ENCODE peak calls at places on chromosome 10, in seven cellular contexts. One of them, this sample, is unnamed.

GRCh38 chr10:113264333-113265131 is 288.3 kb upstream of the HABP2 start:
- DNase-seq in kidney: no peak
- DNase-seq in GM13976: no peak
- DNase-seq in lower lobe of right lung: no peak
- DNase-seq in Panc1: no peak
- DNase-seq in OCI-LY7: no peak
- DNase-seq in fibroblast of pulmonary artery: no peak
- DNase-seq in this sample: no peak

GRCh38 chr10:63286340-63286739 is 153.2 kb downstream of the NRBF2 start:
- DNase-seq in kidney: no peak
- DNase-seq in GM13976: no peak
- DNase-seq in lower lobe of right lung: no peak
- DNase-seq in Panc1: no peak
- DNase-seq in OCI-LY7: no peak
- DNase-seq in fibroblast of pulmonary artery: no peak
- DNase-seq in this sample: peak; percentile 11

GRCh38 chr10:34380816-34381215 is 434.3 kb downstream of the PARD3 start:
- DNase-seq in kidney: no peak
- DNase-seq in GM13976: no peak
- DNase-seq in lower lobe of right lung: no peak
- DNase-seq in Panc1: no peak
- DNase-seq in OCI-LY7: no peak
- DNase-seq in fibroblast of pulmonary artery: no peak
- DNase-seq in this sample: no peak

GRCh38 chr10:60564475-60564874 is 174.8 kb upstream of the ANK3 start:
- DNase-seq in kidney: no peak
- DNase-seq in GM13976: no peak
- DNase-seq in lower lobe of right lung: no peak
- DNase-seq in Panc1: no peak
- DNase-seq in OCI-LY7: no peak
- DNase-seq in fibroblast of pulmonary artery: no peak
- DNase-seq in this sample: no peak

GRCh38 chr10:89389254-89389653 is 3.2 kb upstream of the IFIT1 start:
- DNase-seq in kidney: no peak
- DNase-seq in GM13976: peak; percentile 32
- DNase-seq in lower lobe of right lung: no peak
- DNase-seq in Panc1: no peak
- DNase-seq in OCI-LY7: peak; percentile 27
- DNase-seq in fibroblast of pulmonary artery: peak; percentile 70
- DNase-seq in this sample: peak; percentile 11

GRCh38 chr10:86354761-86355540 is 11.6 kb downstream of the GRID1 start:
- DNase-seq in kidney: peak; percentile 32
- DNase-seq in GM13976: no peak
- DNase-seq in lower lobe of right lung: peak; percentile 64
- DNase-seq in Panc1: no peak
- DNase-seq in OCI-LY7: no peak
- DNase-seq in fibroblast of pulmonary artery: no peak
- DNase-seq in this sample: no peak

GRCh38 chr10:131865223-131865917 is 35.4 kb upstream of the PPP2R2D start:
- DNase-seq in kidney: peak; percentile 41
- DNase-seq in GM13976: no peak
- DNase-seq in lower lobe of right lung: no peak
- DNase-seq in Panc1: no peak
- DNase-seq in OCI-LY7: no peak
- DNase-seq in fibroblast of pulmonary artery: no peak
- DNase-seq in this sample: no peak

GRCh38 chr10:21727452-21728168 is 193.6 kb downstream of the MLLT10 start:
- DNase-seq in kidney: no peak
- DNase-seq in GM13976: no peak
- DNase-seq in lower lobe of right lung: no peak
- DNase-seq in Panc1: no peak
- DNase-seq in OCI-LY7: no peak
- DNase-seq in fibroblast of pulmonary artery: no peak
- DNase-seq in this sample: no peak

GRCh38 chr10:131816157-131816775 is 84.5 kb upstream of the PPP2R2D start:
- DNase-seq in kidney: peak; percentile 56
- DNase-seq in GM13976: no peak
- DNase-seq in lower lobe of right lung: no peak
- DNase-seq in Panc1: no peak
- DNase-seq in OCI-LY7: no peak
- DNase-seq in fibroblast of pulmonary artery: no peak
- DNase-seq in this sample: no peak

GRCh38 chr10:7702288-7702812 is 766 bp upstream of the ITIH2 start:
- DNase-seq in kidney: no peak
- DNase-seq in GM13976: no peak
- DNase-seq in lower lobe of right lung: no peak
- DNase-seq in Panc1: no peak
- DNase-seq in OCI-LY7: no peak
- DNase-seq in fibroblast of pulmonary artery: no peak
- DNase-seq in this sample: no peak

GRCh38 chr10:49550563-49550962 is 11.6 kb upstream of the ERCC6 start:
- DNase-seq in kidney: no peak
- DNase-seq in GM13976: no peak
- DNase-seq in lower lobe of right lung: no peak
- DNase-seq in Panc1: no peak
- DNase-seq in OCI-LY7: no peak
- DNase-seq in fibroblast of pulmonary artery: peak; percentile 77
- DNase-seq in this sample: no peak

GRCh38 chr10:32982293-32982709 is 24.3 kb upstream of the ITGB1 start:
- DNase-seq in kidney: no peak
- DNase-seq in GM13976: no peak
- DNase-seq in lower lobe of right lung: no peak
- DNase-seq in Panc1: no peak
- DNase-seq in OCI-LY7: no peak
- DNase-seq in fibroblast of pulmonary artery: peak; percentile 83
- DNase-seq in this sample: no peak

GRCh38 chr10:48235501-48235900 is 39.0 kb downstream of the FRMPD2 start:
- DNase-seq in kidney: no peak
- DNase-seq in GM13976: no peak
- DNase-seq in lower lobe of right lung: no peak
- DNase-seq in Panc1: no peak
- DNase-seq in OCI-LY7: no peak
- DNase-seq in fibroblast of pulmonary artery: no peak
- DNase-seq in this sample: no peak

GRCh38 chr10:102645388-102645740 is 1.1 kb downstream of the TRIM8 start:
- DNase-seq in kidney: peak; percentile 94
- DNase-seq in GM13976: no peak
- DNase-seq in lower lobe of right lung: peak; percentile 89
- DNase-seq in Panc1: peak; percentile 43
- DNase-seq in OCI-LY7: peak; percentile 67
- DNase-seq in fibroblast of pulmonary artery: peak; percentile 57
- DNase-seq in this sample: no peak

GRCh38 chr10:36759111-36759805 is 366.1 kb upstream of the ANKRD30A start:
- DNase-seq in kidney: no peak
- DNase-seq in GM13976: no peak
- DNase-seq in lower lobe of right lung: no peak
- DNase-seq in Panc1: peak; percentile 28
- DNase-seq in OCI-LY7: no peak
- DNase-seq in fibroblast of pulmonary artery: peak; percentile 73
- DNase-seq in this sample: no peak

GRCh38 chr10:103238506-103239252 is 7.0 kb upstream of the RPEL1 start:
- DNase-seq in kidney: peak; percentile 67
- DNase-seq in GM13976: no peak
- DNase-seq in lower lobe of right lung: peak; percentile 52
- DNase-seq in Panc1: no peak
- DNase-seq in OCI-LY7: no peak
- DNase-seq in fibroblast of pulmonary artery: peak; percentile 81
- DNase-seq in this sample: no peak

GRCh38 chr10:58981051-58981450 is 195.4 kb upstream of the PHYHIPL start:
- DNase-seq in kidney: no peak
- DNase-seq in GM13976: no peak
- DNase-seq in lower lobe of right lung: no peak
- DNase-seq in Panc1: no peak
- DNase-seq in OCI-LY7: no peak
- DNase-seq in fibroblast of pulmonary artery: no peak
- DNase-seq in this sample: no peak

GRCh38 chr10:126880926-126881325 is 24.3 kb upstream of the DOCK1 start:
- DNase-seq in kidney: no peak
- DNase-seq in GM13976: no peak
- DNase-seq in lower lobe of right lung: no peak
- DNase-seq in Panc1: no peak
- DNase-seq in OCI-LY7: no peak
- DNase-seq in fibroblast of pulmonary artery: no peak
- DNase-seq in this sample: no peak

GRCh38 chr10:782751-783648 is 93.5 kb upstream of the DIP2C start:
- DNase-seq in kidney: peak; percentile 61
- DNase-seq in GM13976: peak; percentile 28
- DNase-seq in lower lobe of right lung: no peak
- DNase-seq in Panc1: no peak
- DNase-seq in OCI-LY7: no peak
- DNase-seq in fibroblast of pulmonary artery: no peak
- DNase-seq in this sample: peak; percentile 22

GRCh38 chr10:32232378-32232777 is 114.6 kb downstream of the EPC1 start:
- DNase-seq in kidney: no peak
- DNase-seq in GM13976: no peak
- DNase-seq in lower lobe of right lung: no peak
- DNase-seq in Panc1: no peak
- DNase-seq in OCI-LY7: no peak
- DNase-seq in fibroblast of pulmonary artery: no peak
- DNase-seq in this sample: no peak

GRCh38 chr10:28387141-28387540 is 84.3 kb upstream of the MPP7 start:
- DNase-seq in kidney: no peak
- DNase-seq in GM13976: no peak
- DNase-seq in lower lobe of right lung: no peak
- DNase-seq in Panc1: no peak
- DNase-seq in OCI-LY7: no peak
- DNase-seq in fibroblast of pulmonary artery: no peak
- DNase-seq in this sample: no peak

DNA sequence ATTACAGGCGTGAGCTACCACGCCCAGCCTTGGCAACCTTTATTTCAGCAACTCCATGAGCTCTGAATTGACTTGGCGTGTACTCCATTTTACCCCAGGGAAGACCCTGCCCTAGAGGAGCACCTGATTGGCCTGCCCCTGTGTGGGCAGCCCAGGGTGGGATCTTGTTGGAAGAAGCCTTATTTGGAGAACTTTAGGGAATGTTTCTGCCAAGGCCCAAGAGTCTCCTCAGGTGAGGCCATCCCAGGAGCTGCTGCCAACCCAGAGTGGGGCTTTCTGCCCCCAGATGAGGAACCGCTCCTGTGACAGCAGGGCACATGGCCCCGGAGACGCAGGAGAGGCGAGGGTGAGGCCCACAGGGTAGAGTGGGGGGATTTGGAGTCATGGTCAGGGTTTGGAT is 42.0 kb downstream of the VWA2 start:
- DNase-seq in kidney: peak; percentile 32
- DNase-seq in GM13976: no peak
- DNase-seq in lower lobe of right lung: no peak
- DNase-seq in Panc1: no peak
- DNase-seq in OCI-LY7: no peak
- DNase-seq in fibroblast of pulmonary artery: no peak
- DNase-seq in this sample: no peak
- TF ChIP-seq CTCF in kidney: no peak
- TF ChIP-seq CTCF in GM13976: no peak
- TF ChIP-seq CTCF in lower lobe of right lung: no peak
- TF ChIP-seq CTCF in Panc1: no peak
- TF ChIP-seq CTCF in OCI-LY7: no peak
- TF ChIP-seq CTCF in fibroblast of pulmonary artery: no peak
- TF ChIP-seq CTCF in this sample: no peak

DNA sequence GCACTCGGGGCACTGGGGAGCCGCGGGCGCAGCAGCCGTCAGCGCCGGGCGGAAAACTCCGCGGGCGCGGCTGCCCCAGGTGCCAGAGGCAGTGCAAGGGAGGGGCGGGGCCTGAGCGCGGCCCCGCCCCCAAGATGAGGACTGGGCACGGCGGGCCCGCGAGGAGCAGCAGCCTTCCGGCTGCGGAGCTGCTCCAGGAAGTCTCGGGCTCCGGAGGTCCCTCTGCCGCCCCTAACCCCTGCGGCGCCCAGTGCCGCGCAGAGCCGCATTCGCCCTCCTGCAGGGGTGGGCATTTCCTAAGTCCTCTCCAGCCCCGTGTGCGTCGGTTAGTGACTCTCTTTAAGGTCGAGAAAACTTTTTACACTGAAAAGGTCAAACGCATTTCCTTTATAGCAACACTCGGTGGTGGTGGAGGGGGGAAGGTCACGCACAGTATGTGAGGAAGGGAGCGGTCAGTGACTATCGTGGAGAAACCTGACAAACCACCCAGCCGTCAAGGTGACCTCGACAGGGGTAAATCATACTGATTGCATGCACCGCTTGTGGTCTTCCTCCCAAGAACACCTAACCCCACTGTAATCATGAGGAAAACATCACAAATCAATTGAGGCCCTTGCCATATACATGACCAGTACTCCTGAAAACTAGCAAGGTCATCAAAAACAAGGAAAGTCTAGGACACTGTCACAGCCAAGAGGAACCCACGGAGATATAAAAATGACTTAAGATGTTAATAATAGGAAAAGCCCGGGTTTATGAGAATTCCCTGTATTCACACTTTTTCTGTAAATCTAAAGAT is at the start of gene ANXA11:
- DNase-seq in kidney: peak; percentile 95
- DNase-seq in GM13976: peak; percentile 95
- DNase-seq in lower lobe of right lung: peak; percentile 91
- DNase-seq in Panc1: peak; percentile 75
- DNase-seq in OCI-LY7: peak; percentile 93
- DNase-seq in fibroblast of pulmonary artery: peak; percentile 66
- DNase-seq in this sample: peak; percentile 95
- TF ChIP-seq CTCF in kidney: no peak
- TF ChIP-seq CTCF in GM13976: peak; percentile 5
- TF ChIP-seq CTCF in lower lobe of right lung: no peak
- TF ChIP-seq CTCF in Panc1: no peak
- TF ChIP-seq CTCF in OCI-LY7: no peak
- TF ChIP-seq CTCF in fibroblast of pulmonary artery: no peak
- TF ChIP-seq CTCF in this sample: no peak

GRCh38 chr10:133157662-133158436 is 2.2 kb upstream of the KNDC1 start:
- DNase-seq in kidney: no peak
- DNase-seq in GM13976: no peak
- DNase-seq in lower lobe of right lung: peak; percentile 39
- DNase-seq in Panc1: no peak
- DNase-seq in OCI-LY7: no peak
- DNase-seq in fibroblast of pulmonary artery: no peak
- DNase-seq in this sample: no peak
- TF ChIP-seq CTCF in kidney: no peak
- TF ChIP-seq CTCF in GM13976: no peak
- TF ChIP-seq CTCF in lower lobe of right lung: no peak
- TF ChIP-seq CTCF in Panc1: no peak
- TF ChIP-seq CTCF in OCI-LY7: no peak
- TF ChIP-seq CTCF in fibroblast of pulmonary artery: no peak
- TF ChIP-seq CTCF in this sample: no peak

GRCh38 chr10:43708256-43708655 is 59.6 kb upstream of the ZNF32 start:
- DNase-seq in kidney: no peak
- DNase-seq in GM13976: no peak
- DNase-seq in lower lobe of right lung: no peak
- DNase-seq in Panc1: no peak
- DNase-seq in OCI-LY7: no peak
- DNase-seq in fibroblast of pulmonary artery: no peak
- DNase-seq in this sample: no peak

GRCh38 chr10:43715334-43715733 is 66.7 kb upstream of the ZNF32 start:
- DNase-seq in kidney: no peak
- DNase-seq in GM13976: no peak
- DNase-seq in lower lobe of right lung: no peak
- DNase-seq in Panc1: no peak
- DNase-seq in OCI-LY7: no peak
- DNase-seq in fibroblast of pulmonary artery: no peak
- DNase-seq in this sample: no peak

GRCh38 chr10:43707755-43708154 is 59.1 kb upstream of the ZNF32 start:
- DNase-seq in kidney: no peak
- DNase-seq in GM13976: no peak
- DNase-seq in lower lobe of right lung: no peak
- DNase-seq in Panc1: no peak
- DNase-seq in OCI-LY7: no peak
- DNase-seq in fibroblast of pulmonary artery: peak; percentile 72
- DNase-seq in this sample: no peak

GRCh38 chr10:43710772-43711471 is 62.2 kb upstream of the ZNF32 start:
- DNase-seq in kidney: no peak
- DNase-seq in GM13976: no peak
- DNase-seq in lower lobe of right lung: no peak
- DNase-seq in Panc1: no peak
- DNase-seq in OCI-LY7: no peak
- DNase-seq in fibroblast of pulmonary artery: no peak
- DNase-seq in this sample: no peak

GRCh38 chr10:43712821-43713584 is 64.3 kb upstream of the ZNF32 start:
- DNase-seq in kidney: no peak
- DNase-seq in GM13976: no peak
- DNase-seq in lower lobe of right lung: no peak
- DNase-seq in Panc1: no peak
- DNase-seq in OCI-LY7: no peak
- DNase-seq in fibroblast of pulmonary artery: no peak
- DNase-seq in this sample: no peak
- TF ChIP-seq CTCF in kidney: no peak
- TF ChIP-seq CTCF in GM13976: no peak
- TF ChIP-seq CTCF in lower lobe of right lung: no peak
- TF ChIP-seq CTCF in Panc1: no peak
- TF ChIP-seq CTCF in OCI-LY7: no peak
- TF ChIP-seq CTCF in fibroblast of pulmonary artery: no peak
- TF ChIP-seq CTCF in this sample: no peak